ENCODE peak calls at places on chromosome 17, in ten cellular contexts. U is heart right ventricle; Z is sigmoid colon; W is CD4-positive, CD25-positive, alpha-beta regulatory T cell; J is H9; P is right cardiac atrium; O is cardiac muscle cell; L is SJSA1; B is GM23248; X is A549. G is an unnamed sample.

GRCh38 chr17:4150106-4150505 is 7.1 kb downstream of the CYB5D2 start:
- DNase-seq in L (no peak), W (no peak), B (no peak), Z (no peak), O (no peak), P (no peak), X (no peak), J (no peak), U (no peak), G (no peak)

GRCh38 chr17:50047083-50047482 is 8.8 kb upstream of the ITGA3 start:
- DNase-seq in X (no peak), P (no peak), Z (no peak), L (no peak), O (no peak), U (no peak), W (no peak), J (no peak), B (no peak), G (no peak)

GRCh38 chr17:43169561-43170139 is 1.4 kb upstream of the NBR1 start:
- DNase-seq in Z (peak; percentile 72), L (no peak), X (peak; percentile 52), O (peak; percentile 49), B (peak; percentile 83), W (no peak), P (peak; percentile 34), J (peak; percentile 54), U (peak; percentile 27), G (no peak)

GRCh38 chr17:39527220-39527813 is 66.0 kb downstream of the CDK12 start:
- DNase-seq in Z (no peak), J (no peak), U (no peak), O (peak; percentile 49), X (no peak), L (no peak), P (no peak), B (peak; percentile 39), W (peak; percentile 18), G (no peak)

GRCh38 chr17:75289832-75290337 is 652 bp upstream of the SLC25A19 start:
- DNase-seq in X (no peak), U (peak; percentile 53), L (no peak), Z (peak; percentile 84), J (no peak), P (peak; percentile 49), O (peak; percentile 68), B (peak; percentile 85), W (peak; percentile 80), G (peak; percentile 28)

GRCh38 chr17:44914698-44915271 is 515 bp downstream of the GFAP start:
- DNase-seq in W (no peak), Z (no peak), J (peak; percentile 38), B (no peak), P (no peak), L (no peak), X (no peak), U (no peak), O (no peak), G (no peak)

GRCh38 chr17:2122641-2123302 is 67.9 kb downstream of the HIC1 start:
- DNase-seq in W (no peak), J (no peak), X (no peak), Z (peak; percentile 83), L (peak; percentile 93), B (peak; percentile 14), P (peak; percentile 85), U (peak; percentile 54), O (peak; percentile 89), G (no peak)

GRCh38 chr17:61393550-61393903 is 6.1 kb upstream of the TBX2 start:
- DNase-seq in B (peak; percentile 38), O (no peak), W (no peak), P (no peak), U (no peak), L (no peak), J (peak; percentile 58), X (no peak), Z (no peak), G (no peak)

GRCh38 chr17:17527534-17527933 is 31.3 kb upstream of the RASD1 start:
- DNase-seq in B (no peak), L (no peak), O (no peak), P (peak; percentile 15), Z (no peak), U (no peak), J (no peak), X (no peak), W (no peak), G (no peak)

GRCh38 chr17:17648762-17649161 is 32.5 kb upstream of the RAI1 start:
- DNase-seq in B (peak; percentile 63), Z (no peak), L (peak; percentile 64), X (no peak), W (no peak), O (peak; percentile 57), U (no peak), P (no peak), J (no peak), G (no peak)

GRCh38 chr17:65198653-65199382 is 61.6 kb downstream of the RGS9 start:
- DNase-seq in O (peak; percentile 75), W (peak; percentile 65), L (no peak), J (no peak), P (no peak), U (peak; percentile 5), B (peak; percentile 70), Z (no peak), X (peak; percentile 97), G (no peak)

GRCh38 chr17:65055708-65056638 is 567 bp downstream of the GNA13 start:
- DNase-seq in U (peak; percentile 69), Z (peak; percentile 88), B (peak; percentile 74), O (no peak), L (peak; percentile 68), J (peak; percentile 51), X (peak; percentile 73), P (peak; percentile 68), W (peak; percentile 37), G (peak; percentile 28)

GRCh38 chr17:80647746-80648145 is 103.1 kb downstream of the RPTOR start:
- DNase-seq in J (no peak), U (no peak), O (peak; percentile 61), P (no peak), B (peak; percentile 91), W (no peak), L (peak; percentile 86), X (no peak), Z (no peak), G (no peak)

GRCh38 chr17:73170324-73170723 is 5.5 kb downstream of the SSTR2 start:
- DNase-seq in L (no peak), U (no peak), P (no peak), B (no peak), O (no peak), W (no peak), X (no peak), J (peak; percentile 53), Z (no peak), G (no peak)

GRCh38 chr17:42618442-42619150 is 9.1 kb downstream of the TUBG1 start:
- DNase-seq in P (peak; percentile 22), W (no peak), X (peak; percentile 58), Z (no peak), B (no peak), O (no peak), L (no peak), J (peak; percentile 91), U (peak; percentile 70), G (no peak)

GRCh38 chr17:74972973-74973328 is 392 bp upstream of the HID1 start:
- DNase-seq in P (no peak), L (no peak), Z (no peak), W (no peak), B (no peak), J (no peak), X (no peak), O (no peak), U (no peak), G (no peak)

GRCh38 chr17:70254735-70255460 is 85.6 kb downstream of the KCNJ2 start:
- DNase-seq in B (peak; percentile 3), X (no peak), P (no peak), W (no peak), J (no peak), Z (no peak), U (no peak), L (no peak), O (no peak), G (no peak)
- H3K9me3 ChIP-seq in B (no peaks in the 10 kb centered on the region), X (peaks cover 3% of the 10 kb centered on the region), P (no peaks in the 10 kb centered on the region), W (no peaks in the 10 kb centered on the region), J (no peaks in the 10 kb centered on the region), Z (no peaks in the 10 kb centered on the region), U (no peaks in the 10 kb centered on the region), L (no peaks in the 10 kb centered on the region), O (no peaks in the 10 kb centered on the region), G (no peaks in the 10 kb centered on the region)

GRCh38 chr17:12642034-12642433 is 23.7 kb upstream of the MYOCD start:
- DNase-seq in B (no peak), L (no peak), W (no peak), J (no peak), P (no peak), O (no peak), Z (no peak), U (no peak), X (no peak), G (no peak)
- H3K9me3 ChIP-seq in B (no peaks in the 10 kb centered on the region), L (no peaks in the 10 kb centered on the region), W (no peaks in the 10 kb centered on the region), J (no peaks in the 10 kb centered on the region), P (no peaks in the 10 kb centered on the region), O (no peaks in the 10 kb centered on the region), Z (no peaks in the 10 kb centered on the region), U (no peaks in the 10 kb centered on the region), X (peaks cover 8% of the 10 kb centered on the region), G (no peaks in the 10 kb centered on the region)

DNA sequence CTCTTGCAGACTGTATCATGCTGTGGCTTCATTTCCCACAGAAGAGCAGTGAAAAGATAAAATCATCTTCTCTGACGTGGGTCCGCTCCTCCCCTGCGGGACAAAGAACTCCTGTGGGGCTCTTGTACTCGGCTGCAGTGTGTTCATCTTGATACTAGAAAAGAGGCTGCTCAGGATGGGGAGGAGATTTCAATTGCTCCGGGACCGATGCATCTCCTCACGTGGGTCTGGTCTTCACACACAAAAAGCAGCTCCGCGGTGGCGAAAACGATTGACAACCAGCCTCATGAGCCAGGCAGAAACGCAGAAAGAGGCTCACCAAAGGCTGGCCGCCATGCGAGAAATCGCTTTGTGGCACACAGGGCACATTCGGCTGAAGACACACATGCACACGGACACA is 14.4 kb upstream of the KCNJ18 start:
- DNase-seq in B (no peak), W (no peak), Z (peak; percentile 47), U (no peak), L (no peak), P (no peak), O (no peak), X (no peak), J (no peak), G (no peak)
- H3K9me3 ChIP-seq in B (no peaks in the 10 kb centered on the region), W (peaks cover 3% of the 10 kb centered on the region), Z (no peaks in the 10 kb centered on the region), U (no peaks in the 10 kb centered on the region), L (no peaks in the 10 kb centered on the region), P (no peaks in the 10 kb centered on the region), O (no peaks in the 10 kb centered on the region), X (no peaks in the 10 kb centered on the region), J (peaks cover 71% of the 10 kb centered on the region), G (no peaks in the 10 kb centered on the region)

GRCh38 chr17:68482576-68483001 is 25.3 kb upstream of the WIPI1 start:
- DNase-seq in W (no peak), O (no peak), X (no peak), J (no peak), Z (no peak), U (no peak), P (no peak), L (no peak), B (no peak), G (no peak)

GRCh38 chr17:68480885-68481284 is 23.6 kb upstream of the WIPI1 start:
- DNase-seq in X (no peak), U (no peak), B (no peak), W (no peak), P (no peak), Z (no peak), O (no peak), L (no peak), J (no peak), G (no peak)

GRCh38 chr17:68489919-68490318 is 22.3 kb upstream of the PRKAR1A start:
- DNase-seq in X (no peak), Z (no peak), W (no peak), J (no peak), U (no peak), O (peak; percentile 43), B (no peak), L (no peak), P (peak; percentile 49), G (no peak)

GRCh38 chr17:68484458-68484857 is 27.2 kb upstream of the WIPI1 start:
- DNase-seq in W (no peak), B (no peak), P (no peak), X (no peak), J (no peak), Z (no peak), L (no peak), O (no peak), U (no peak), G (no peak)
- H3K9me3 ChIP-seq in W (peaks cover 12% of the 10 kb centered on the region), B (no peaks in the 10 kb centered on the region), P (no peaks in the 10 kb centered on the region), X (peaks cover 3% of the 10 kb centered on the region), J (no peaks in the 10 kb centered on the region), Z (no peaks in the 10 kb centered on the region), L (no peaks in the 10 kb centered on the region), O (no peaks in the 10 kb centered on the region), U (no peaks in the 10 kb centered on the region), G (no peaks in the 10 kb centered on the region)

G was measured in T-helper 17 cell.